ENCODE peak calls at places on chromosomes 7 and 10, in four cellular contexts. One of them, this sample, is unnamed.

GRCh38 chr10:92081641-92082040 is 158.1 kb downstream of the BTAF1 start:
- DNase-seq in brain microvascular endothelial cell: no peak
- DNase-seq in AG04450: no peak
- DNase-seq in activated naive CD4-positive, alpha-beta T cell: no peak
- DNase-seq in this sample: no peak

GRCh38 chr10:91410638-91411367 is 659 bp downstream of the HECTD2 start:
- DNase-seq in brain microvascular endothelial cell: peak
- DNase-seq in AG04450: no peak
- DNase-seq in activated naive CD4-positive, alpha-beta T cell: peak
- DNase-seq in this sample: peak

GRCh38 chr10:116621476-116621875 is 723 bp downstream of the PNLIPRP2 start:
- DNase-seq in brain microvascular endothelial cell: no peak
- DNase-seq in AG04450: no peak
- DNase-seq in activated naive CD4-positive, alpha-beta T cell: no peak
- DNase-seq in this sample: no peak

GRCh38 chr7:71191766-71192165 is 59.8 kb downstream of the GALNT17 start:
- DNase-seq in brain microvascular endothelial cell: no peak
- DNase-seq in AG04450: no peak
- DNase-seq in activated naive CD4-positive, alpha-beta T cell: no peak
- DNase-seq in this sample: no peak

GRCh38 chr10:67612577-67613537 is 83.1 kb downstream of the CTNNA3 start:
- DNase-seq in brain microvascular endothelial cell: peak
- DNase-seq in AG04450: no peak
- DNase-seq in activated naive CD4-positive, alpha-beta T cell: no peak
- DNase-seq in this sample: peak

GRCh38 chr7:99171731-99172130 is 27.8 kb upstream of the SMURF1 start:
- DNase-seq in brain microvascular endothelial cell: peak
- DNase-seq in AG04450: no peak
- DNase-seq in activated naive CD4-positive, alpha-beta T cell: no peak
- DNase-seq in this sample: no peak

GRCh38 chr10:3043512-3044368 is 23.6 kb upstream of the PFKP start:
- DNase-seq in brain microvascular endothelial cell: peak
- DNase-seq in AG04450: no peak
- DNase-seq in activated naive CD4-positive, alpha-beta T cell: no peak
- DNase-seq in this sample: peak

GRCh38 chr10:117565068-117565467 is 22.5 kb downstream of the EMX2 start:
- DNase-seq in brain microvascular endothelial cell: no peak
- DNase-seq in AG04450: no peak
- DNase-seq in activated naive CD4-positive, alpha-beta T cell: no peak
- DNase-seq in this sample: no peak

GRCh38 chr10:7667262-7668141 is 736 bp upstream of the ITIH5 start:
- DNase-seq in brain microvascular endothelial cell: no peak
- DNase-seq in AG04450: no peak
- DNase-seq in activated naive CD4-positive, alpha-beta T cell: no peak
- DNase-seq in this sample: no peak

GRCh38 chr7:114842551-114843065 is 79.3 kb upstream of the MDFIC start:
- DNase-seq in brain microvascular endothelial cell: no peak
- DNase-seq in AG04450: no peak
- DNase-seq in activated naive CD4-positive, alpha-beta T cell: no peak
- DNase-seq in this sample: no peak

GRCh38 chr7:156604311-156604710 is 36.3 kb upstream of the RNF32 start:
- DNase-seq in brain microvascular endothelial cell: no peak
- DNase-seq in AG04450: no peak
- DNase-seq in activated naive CD4-positive, alpha-beta T cell: no peak
- DNase-seq in this sample: no peak

GRCh38 chr10:63699785-63700184 is 178.6 kb downstream of the REEP3 start:
- DNase-seq in brain microvascular endothelial cell: peak
- DNase-seq in AG04450: no peak
- DNase-seq in activated naive CD4-positive, alpha-beta T cell: no peak
- DNase-seq in this sample: no peak

GRCh38 chr7:16817536-16817935 is 12.7 kb upstream of the AGR2 start:
- DNase-seq in brain microvascular endothelial cell: peak
- DNase-seq in AG04450: no peak
- DNase-seq in activated naive CD4-positive, alpha-beta T cell: no peak
- DNase-seq in this sample: peak

GRCh38 chr10:64576497-64576896 is 1055.3 kb downstream of the REEP3 start:
- DNase-seq in brain microvascular endothelial cell: no peak
- DNase-seq in AG04450: no peak
- DNase-seq in activated naive CD4-positive, alpha-beta T cell: no peak
- DNase-seq in this sample: no peak

GRCh38 chr7:86765931-86766330 is 122.2 kb downstream of the GRM3 start:
- DNase-seq in brain microvascular endothelial cell: no peak
- DNase-seq in AG04450: no peak
- DNase-seq in activated naive CD4-positive, alpha-beta T cell: no peak
- DNase-seq in this sample: no peak

GRCh38 chr7:157485361-157485831 is 148.6 kb downstream of the DNAJB6 start:
- DNase-seq in brain microvascular endothelial cell: no peak
- DNase-seq in AG04450: no peak
- DNase-seq in activated naive CD4-positive, alpha-beta T cell: no peak
- DNase-seq in this sample: no peak

GRCh38 chr7:67408109-67408508 is 411.5 kb downstream of the TYW1 start:
- DNase-seq in brain microvascular endothelial cell: no peak
- DNase-seq in AG04450: no peak
- DNase-seq in activated naive CD4-positive, alpha-beta T cell: no peak
- DNase-seq in this sample: no peak